ENCODE peak calls at places on chromosomes 2 and 18, in five cellular contexts. One of them, this sample, is unnamed.

GRCh38 chr2:29879456-29879855 is 41.9 kb downstream of the ALK start:
- DNase-seq in astrocyte of the spinal cord: no peak
- DNase-seq in naive thymus-derived CD8-positive, alpha-beta T cell: no peak
- DNase-seq in NCI-H1105: no peak
- DNase-seq in NCI-H2171 treated with DMSO at 0.1 percent for 48 hours: no peak
- DNase-seq in this sample: no peak

GRCh38 chr18:22579271-22579670 is 161.6 kb upstream of the CTAGE1 start:
- DNase-seq in astrocyte of the spinal cord: no peak
- DNase-seq in naive thymus-derived CD8-positive, alpha-beta T cell: no peak
- DNase-seq in NCI-H1105: no peak
- DNase-seq in NCI-H2171 treated with DMSO at 0.1 percent for 48 hours: no peak
- DNase-seq in this sample: no peak

GRCh38 chr2:206160807-206161179 is 1.1 kb downstream of the EEF1B2 start:
- DNase-seq in astrocyte of the spinal cord: no peak
- DNase-seq in naive thymus-derived CD8-positive, alpha-beta T cell: no peak
- DNase-seq in NCI-H1105: no peak
- DNase-seq in NCI-H2171 treated with DMSO at 0.1 percent for 48 hours: no peak
- DNase-seq in this sample: no peak

GRCh38 chr2:186422226-186422625 is 63.8 kb upstream of the ZC3H15 start:
- DNase-seq in astrocyte of the spinal cord: peak
- DNase-seq in naive thymus-derived CD8-positive, alpha-beta T cell: no peak
- DNase-seq in NCI-H1105: no peak
- DNase-seq in NCI-H2171 treated with DMSO at 0.1 percent for 48 hours: peak
- DNase-seq in this sample: no peak

GRCh38 chr2:178301595-178302324 is 107.4 kb downstream of the OSBPL6 start:
- DNase-seq in astrocyte of the spinal cord: no peak
- DNase-seq in naive thymus-derived CD8-positive, alpha-beta T cell: no peak
- DNase-seq in NCI-H1105: no peak
- DNase-seq in NCI-H2171 treated with DMSO at 0.1 percent for 48 hours: no peak
- DNase-seq in this sample: no peak

GRCh38 chr2:228446732-228447131 is 265.2 kb upstream of the SPHKAP start:
- DNase-seq in astrocyte of the spinal cord: peak
- DNase-seq in naive thymus-derived CD8-positive, alpha-beta T cell: no peak
- DNase-seq in NCI-H1105: peak
- DNase-seq in NCI-H2171 treated with DMSO at 0.1 percent for 48 hours: peak
- DNase-seq in this sample: no peak

GRCh38 chr2:2812117-2812516 is 481.0 kb upstream of the MYT1L start:
- DNase-seq in astrocyte of the spinal cord: no peak
- DNase-seq in naive thymus-derived CD8-positive, alpha-beta T cell: no peak
- DNase-seq in NCI-H1105: no peak
- DNase-seq in NCI-H2171 treated with DMSO at 0.1 percent for 48 hours: no peak
- DNase-seq in this sample: no peak

GRCh38 chr2:233051241-233052149 is 8.6 kb upstream of the INPP5D start:
- DNase-seq in astrocyte of the spinal cord: peak
- DNase-seq in naive thymus-derived CD8-positive, alpha-beta T cell: no peak
- DNase-seq in NCI-H1105: no peak
- DNase-seq in NCI-H2171 treated with DMSO at 0.1 percent for 48 hours: no peak
- DNase-seq in this sample: no peak

GRCh38 chr2:58740381-58740780 is 499.3 kb upstream of the FANCL start:
- DNase-seq in astrocyte of the spinal cord: no peak
- DNase-seq in naive thymus-derived CD8-positive, alpha-beta T cell: no peak
- DNase-seq in NCI-H1105: no peak
- DNase-seq in NCI-H2171 treated with DMSO at 0.1 percent for 48 hours: no peak
- DNase-seq in this sample: no peak